ENCODE peak calls at places on chromosome 13, in five cellular contexts. Y is IMR-90, L is sigmoid colon, E is adrenal gland, U is esophagus squamous epithelium. A is an unnamed sample. For H3K4me1, the result is how much of the 10 kb centered on the place peaks cover.

GRCh38 chr13:38228322-38228721 is 121.3 kb upstream of the UFM1 start:
- DNase-seq in Y (no peak), L (no peak), E (no peak), U (no peak), A (no peak)

GRCh38 chr13:101209206-101209893 is 207.0 kb downstream of the NALCN start:
- DNase-seq in Y (no peak), L (no peak), E (no peak), U (no peak), A (no peak)

GRCh38 chr13:32838985-32839384 is 177.2 kb upstream of the KL start:
- DNase-seq in Y (peak), L (peak), E (no peak), U (no peak), A (no peak)

GRCh38 chr13:75724742-75725504 is 88.8 kb downstream of the LMO7 start:
- DNase-seq in Y (no peak), L (no peak), E (no peak), U (no peak), A (no peak)

GRCh38 chr13:25945596-25945995 is 106.2 kb downstream of the SHISA2 start:
- DNase-seq in Y (no peak), L (no peak), E (no peak), U (no peak), A (no peak)

GRCh38 chr13:51768976-51769375 is 35.0 kb downstream of the DHRS12 start:
- DNase-seq in Y (no peak), L (no peak), E (no peak), U (no peak), A (no peak)

GRCh38 chr13:85430216-85430615 is 369.0 kb downstream of the SLITRK6 start:
- DNase-seq in Y (no peak), L (no peak), E (no peak), U (no peak), A (no peak)

GRCh38 chr13:78674638-78675037 is 15.7 kb upstream of the OBI1 start:
- DNase-seq in Y (no peak), L (no peak), E (no peak), U (no peak), A (no peak)

GRCh38 chr13:33236021-33236420 is 49.5 kb downstream of the STARD13 start:
- DNase-seq in Y (peak), L (no peak), E (no peak), U (no peak), A (no peak)

GRCh38 chr13:112069063-112069726 is 2.2 kb downstream of the SOX1 start:
- DNase-seq in Y (no peak), L (no peak), E (no peak), U (no peak), A (no peak)

GRCh38 chr13:50090211-50090610 is 75.0 kb downstream of the KCNRG start:
- DNase-seq in Y (no peak), L (no peak), E (no peak), U (no peak), A (no peak)

GRCh38 chr13:113203507-113204377 is 4.7 kb downstream of the PCID2 start:
- DNase-seq in Y (no peak), L (peak), E (no peak), U (no peak), A (no peak)
- H3K4me1 ChIP-seq in Y (under half), L (half or more), E (under half), U (under half), A (under half)

GRCh38 chr13:97109841-97110492 is 112.2 kb upstream of the MBNL2 start:
- DNase-seq in Y (peak), L (peak), E (peak), U (no peak), A (peak)

GRCh38 chr13:97108535-97108910 is 113.6 kb upstream of the MBNL2 start:
- DNase-seq in Y (peak), L (no peak), E (peak), U (no peak), A (no peak)

GRCh38 chr13:97111705-97112104 is 110.4 kb upstream of the MBNL2 start:
- DNase-seq in Y (no peak), L (no peak), E (no peak), U (no peak), A (no peak)

GRCh38 chr13:97107815-97108534 is 113.7 kb upstream of the OXGR1 start:
- DNase-seq in Y (peak), L (no peak), E (peak), U (no peak), A (no peak)

DNA sequence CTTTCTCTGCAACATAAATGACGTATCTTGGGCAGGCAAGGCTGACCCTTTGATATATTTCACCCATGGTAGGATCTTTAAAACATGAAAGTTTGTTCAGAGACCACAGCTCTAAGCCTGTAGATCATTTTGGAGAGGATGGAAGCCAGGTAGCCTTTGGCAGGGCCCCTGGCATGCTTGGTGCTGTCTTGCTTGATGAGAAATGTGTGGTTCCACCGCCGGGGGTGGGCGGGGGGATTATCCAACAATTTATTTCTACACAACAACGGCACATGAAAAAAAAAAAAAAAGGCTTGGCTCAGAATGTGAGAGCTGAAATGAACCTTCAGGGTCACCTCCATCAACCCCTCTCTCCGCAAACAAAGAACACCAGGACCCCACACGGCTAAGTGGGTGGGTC is 112.9 kb upstream of the MBNL2 start:
- DNase-seq in Y (no peak), L (no peak), E (no peak), U (no peak), A (no peak)
- TF ChIP-seq POLR2A in Y (no peak), L (no peak), E (no peak), U (no peak), A (no peak)

GRCh38 chr13:106491463-106491862 is 44.0 kb downstream of the EFNB2 start:
- DNase-seq in Y (no peak), L (no peak), E (no peak), U (no peak), A (no peak)
- H3K27ac ChIP-seq in Y (no peak), L (no peak), E (no peak), U (no peak), A (no peak)

DNA sequence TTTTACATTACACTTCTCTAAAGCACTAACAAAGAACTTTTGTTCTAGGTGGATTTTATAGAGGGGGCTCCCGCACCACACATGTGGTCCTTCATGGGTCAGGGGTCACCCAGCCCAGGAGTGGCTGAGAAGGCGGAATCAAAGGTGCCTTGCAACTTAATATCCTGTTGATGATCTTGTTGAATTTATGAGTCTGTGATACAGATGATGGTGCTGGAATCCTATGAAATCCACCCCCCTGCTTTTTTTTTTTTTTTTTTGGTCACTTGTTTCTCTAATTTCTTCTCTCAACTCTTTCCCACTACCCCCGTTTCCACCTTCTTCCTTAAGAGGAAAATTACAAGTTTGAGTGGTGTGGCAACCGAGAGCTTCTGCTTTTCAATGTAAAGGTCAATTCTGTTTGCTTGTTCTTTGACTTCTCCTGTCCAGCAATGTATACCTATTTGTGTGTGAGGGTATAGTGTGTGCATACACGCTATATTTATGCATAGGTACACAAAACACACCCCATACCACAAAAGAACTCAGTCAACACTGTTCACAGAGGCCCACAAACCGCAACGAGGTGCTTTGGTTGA is 4.2 kb upstream of the ZIC2 start:
- DNase-seq in Y (no peak), L (no peak), E (no peak), U (no peak), A (no peak)
- H3K4me1 ChIP-seq in Y (under half), L (under half), E (under half), U (under half), A (under half)

DNA sequence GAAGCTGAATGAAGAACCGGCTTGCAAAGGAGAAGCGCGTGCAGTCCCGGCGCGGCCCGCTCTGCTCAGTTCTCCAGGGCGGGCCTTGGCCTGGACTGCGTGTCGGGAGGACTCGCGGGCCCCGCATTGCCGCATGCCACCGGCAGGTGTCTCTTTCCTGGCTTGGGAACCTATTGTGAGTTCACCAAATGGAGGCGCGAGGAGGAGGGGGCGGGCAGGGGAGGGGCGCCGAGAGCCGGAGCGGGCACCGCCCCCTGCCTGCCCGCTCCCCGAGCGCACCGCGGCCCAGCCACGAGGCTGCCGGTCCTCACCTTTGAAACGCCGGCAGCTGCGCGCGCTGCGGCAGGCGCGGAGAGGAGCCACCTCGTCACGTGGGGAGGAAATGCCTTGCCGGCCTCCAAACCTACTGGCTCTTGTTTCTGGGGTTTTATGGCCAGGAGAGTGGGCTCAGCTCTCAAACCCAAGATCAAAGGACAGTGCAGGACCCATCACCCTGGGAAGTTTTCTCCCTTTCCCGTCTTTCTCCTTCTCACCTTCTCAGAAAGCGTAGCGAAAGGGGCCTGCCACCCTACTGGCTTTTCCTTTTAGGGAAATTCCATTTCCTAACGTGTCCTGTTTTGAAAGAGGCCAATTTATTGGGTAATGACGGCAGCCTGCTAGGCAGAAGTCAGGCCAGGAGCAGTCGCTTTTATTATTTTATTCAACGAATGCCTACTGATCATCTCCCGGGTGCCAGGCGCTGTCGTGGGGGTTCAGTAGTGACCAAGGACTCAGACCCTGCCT is 13.8 kb upstream of the UBE2L5 start:
- DNase-seq in Y (peak), L (peak), E (peak), U (peak), A (peak)
- TF ChIP-seq POLR2A in Y (no peak), L (no peak), E (no peak), U (peak), A (peak)

GRCh38 chr13:94524407-94524806 is 44.9 kb upstream of the DCT start:
- DNase-seq in Y (no peak), L (no peak), E (no peak), U (no peak), A (no peak)

GRCh38 chr13:94520001-94520400 is 40.5 kb upstream of the DCT start:
- DNase-seq in Y (no peak), L (no peak), E (no peak), U (no peak), A (no peak)

GRCh38 chr13:94525781-94526180 is 46.3 kb upstream of the DCT start:
- DNase-seq in Y (no peak), L (no peak), E (no peak), U (no peak), A (no peak)
- H3K27ac ChIP-seq in Y (no peak), L (no peak), E (no peak), U (no peak), A (no peak)

GRCh38 chr13:40635315-40635995 is 31.0 kb downstream of the FOXO1 start:
- DNase-seq in Y (no peak), L (no peak), E (no peak), U (no peak), A (no peak)

GRCh38 chr13:40629678-40630384 is 36.6 kb downstream of the FOXO1 start:
- DNase-seq in Y (no peak), L (no peak), E (no peak), U (no peak), A (no peak)

GRCh38 chr13:40637644-40638043 is 28.8 kb downstream of the FOXO1 start:
- DNase-seq in Y (no peak), L (no peak), E (no peak), U (no peak), A (no peak)

GRCh38 chr13:40631605-40632004 is 34.8 kb downstream of the FOXO1 start:
- DNase-seq in Y (no peak), L (no peak), E (no peak), U (no peak), A (no peak)

GRCh38 chr13:40632915-40633314 is 33.5 kb downstream of the FOXO1 start:
- DNase-seq in Y (no peak), L (no peak), E (no peak), U (no peak), A (no peak)
- H3K4me1 ChIP-seq in Y (under half), L (under half), E (under half), U (under half), A (under half)

A was measured in right lobe of liver.